ENCODE peak calls at places on chromosomes 3 and 15, in six cellular contexts. P is aorta; B is fibroblast of lung; X is HepG2; M is CD8-positive, alpha-beta T cell; S is astrocyte. R is an unnamed sample.
A peak's percentile ranks its signal among the peaks of the same experiment; 100 is the strongest.

GRCh38 chr3:131107637-131108433 is 81.2 kb downstream of the NEK11 start:
- DNase-seq in M (no peak), S (peak; percentile 52), P (no peak), B (peak; percentile 63), X (peak; percentile 60), R (no peak)

GRCh38 chr3:133535971-133536634 is 37.4 kb upstream of the CDV3 start:
- DNase-seq in P (no peak), S (peak; percentile 89), M (no peak), X (peak; percentile 70), B (peak; percentile 92), R (no peak)

GRCh38 chr3:178856804-178857203 is 214.8 kb downstream of the ZMAT3 start:
- DNase-seq in S (no peak), M (no peak), P (no peak), X (no peak), B (no peak), R (no peak)

GRCh38 chr3:190581041-190581501 is 67.2 kb downstream of the IL1RAP start:
- DNase-seq in S (peak; percentile 62), X (no peak), B (peak; percentile 72), P (no peak), M (no peak), R (no peak)

GRCh38 chr3:34382859-34383258 is 584.4 kb downstream of the PDCD6IP start:
- DNase-seq in M (no peak), B (no peak), P (no peak), S (no peak), X (no peak), R (no peak)

GRCh38 chr3:24235121-24235520 is 259.5 kb downstream of the THRB start:
- DNase-seq in P (no peak), B (peak; percentile 29), M (no peak), S (peak; percentile 18), X (peak; percentile 23), R (no peak)

GRCh38 chr3:114043205-114043604 is 13.1 kb downstream of the CCDC191 start:
- DNase-seq in S (no peak), M (no peak), P (no peak), B (no peak), X (no peak), R (no peak)

GRCh38 chr3:3189961-3190360 is 10.5 kb upstream of the CRBN start:
- DNase-seq in P (no peak), B (no peak), X (no peak), S (no peak), M (no peak), R (no peak)

GRCh38 chr3:10522646-10523303 is 17.4 kb upstream of the ATP2B2 start:
- DNase-seq in S (no peak), M (no peak), B (no peak), P (peak; percentile 12), X (no peak), R (no peak)

GRCh38 chr3:102536479-102536878 is 101.7 kb downstream of the ZPLD1 start:
- DNase-seq in P (no peak), M (no peak), X (peak; percentile 16), B (peak; percentile 22), S (peak; percentile 15), R (no peak)

GRCh38 chr3:39903253-39903652 is 93.8 kb downstream of the MYRIP start:
- DNase-seq in S (no peak), P (no peak), X (no peak), M (no peak), B (no peak), R (no peak)

GRCh38 chr15:31263751-31264533 is 62.7 kb upstream of the KLF13 start:
- DNase-seq in S (no peak), M (peak; percentile 67), X (no peak), P (peak; percentile 83), B (no peak), R (peak; percentile 77)

GRCh38 chr15:88814393-88814792 is 11.2 kb downstream of the ACAN start:
- DNase-seq in P (no peak), X (no peak), S (no peak), B (no peak), M (no peak), R (no peak)

GRCh38 chr3:196998966-196999760 is 30.5 kb downstream of the MELTF start:
- DNase-seq in M (no peak), P (peak; percentile 56), B (no peak), X (no peak), S (no peak), R (no peak)

GRCh38 chr3:52920872-52921271 is 23.5 kb upstream of the STIMATE start:
- DNase-seq in M (no peak), X (no peak), B (no peak), P (no peak), S (no peak), R (no peak)

GRCh38 chr3:24722106-24722505 is 227.5 kb upstream of the THRB start:
- DNase-seq in B (no peak), P (no peak), X (no peak), M (no peak), S (no peak), R (no peak)

GRCh38 chr15:100022426-100022825 is 289.2 kb upstream of the LYSMD4 start:
- DNase-seq in B (no peak), M (no peak), X (no peak), S (no peak), P (no peak), R (no peak)

GRCh38 chr15:75420698-75421097 is 30.8 kb downstream of the SIN3A start:
- DNase-seq in S (peak; percentile 20), M (no peak), B (peak; percentile 33), P (no peak), X (no peak), R (no peak)

GRCh38 chr15:67927501-67928156 is 87.8 kb upstream of the RNU6-1 start:
- DNase-seq in B (peak; percentile 98), M (no peak), P (peak; percentile 86), S (peak; percentile 96), X (no peak), R (no peak)

GRCh38 chr15:61171190-61171589 is 57.9 kb downstream of the RORA start:
- DNase-seq in M (no peak), B (no peak), X (no peak), P (no peak), S (no peak), R (no peak)

GRCh38 chr3:28601291-28601690 is 252.7 kb upstream of the AZI2 start:
- DNase-seq in M (no peak), S (no peak), B (no peak), X (no peak), P (no peak), R (no peak)

GRCh38 chr3:172846706-172847105 is 96.2 kb downstream of the ECT2 start:
- DNase-seq in M (no peak), S (peak; percentile 85), X (no peak), B (peak; percentile 87), P (no peak), R (no peak)

GRCh38 chr3:46934067-46934466 is 42.5 kb downstream of the CCDC12 start:
- DNase-seq in X (no peak), S (no peak), B (no peak), M (no peak), P (peak; percentile 79), R (no peak)

GRCh38 chr3:46932455-46933225 is 43.9 kb downstream of the CCDC12 start:
- DNase-seq in S (no peak), B (no peak), P (peak; percentile 55), M (no peak), X (no peak), R (no peak)

GRCh38 chr3:46934508-46935167 is 41.9 kb downstream of the CCDC12 start:
- DNase-seq in P (peak; percentile 81), X (no peak), M (no peak), B (no peak), S (no peak), R (no peak)

GRCh38 chr3:46931631-46932441 is 44.7 kb downstream of the CCDC12 start:
- DNase-seq in B (no peak), X (peak; percentile 80), M (no peak), S (no peak), P (no peak), R (no peak)

GRCh38 chr3:46933261-46933660 is 43.3 kb downstream of the CCDC12 start:
- DNase-seq in S (no peak), X (no peak), B (no peak), P (peak; percentile 27), M (no peak), R (no peak)
- H3K27ac ChIP-seq in S (no peak overlapping the region), X (no peak overlapping the region), B (no peak overlapping the region), P (peak overlapping the region; percentile 84), M (no peak overlapping the region), R (peak overlapping the region; percentile 47)

GRCh38 chr15:90200534-90201139 is 493 bp upstream of the SEMA4B start:
- DNase-seq in P (no peak), B (no peak), M (no peak), S (no peak), X (no peak), R (no peak)

GRCh38 chr15:90203473-90203872 is 2.3 kb downstream of the SEMA4B start:
- DNase-seq in S (no peak), X (no peak), B (no peak), P (no peak), M (no peak), R (no peak)

GRCh38 chr15:90202929-90203328 is 1.8 kb downstream of the SEMA4B start:
- DNase-seq in B (no peak), X (no peak), P (peak; percentile 20), M (no peak), S (no peak), R (no peak)

GRCh38 chr15:90201150-90201943 is at the start of gene SEMA4B:
- DNase-seq in P (peak; percentile 89), X (peak; percentile 36), M (peak; percentile 65), S (peak; percentile 22), B (peak; percentile 57), R (peak; percentile 76)

DNA sequence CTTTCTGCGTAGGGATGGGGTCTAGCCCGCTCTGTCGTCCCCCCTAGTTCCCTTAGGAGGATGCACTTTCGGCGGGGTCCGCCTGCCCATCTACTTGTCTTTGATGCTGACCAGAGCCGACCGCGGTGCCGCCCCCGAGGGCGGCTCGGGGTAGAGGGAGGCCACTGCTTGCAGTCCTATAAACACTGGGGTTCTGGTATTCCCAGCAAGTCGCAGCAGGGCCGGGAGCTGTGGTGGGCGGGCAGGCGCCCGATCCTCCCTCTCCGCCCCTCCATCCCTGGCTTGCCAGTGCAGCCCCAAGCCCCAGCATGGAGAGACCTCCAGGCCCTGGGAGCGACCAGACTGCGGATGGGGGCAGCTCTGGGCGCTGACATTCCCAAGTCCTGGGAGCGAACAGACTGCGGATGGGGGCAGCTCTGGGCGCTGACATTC is 830 bp downstream of the SEMA4B start:
- DNase-seq in M (no peak), X (no peak), B (no peak), P (no peak), S (no peak), R (no peak)
- H3K27ac ChIP-seq in M (peak overlapping the region; percentile 60), X (no peak overlapping the region), B (no peak overlapping the region), P (no peak overlapping the region), S (no peak overlapping the region), R (peak overlapping the region; percentile 98)

DNA sequence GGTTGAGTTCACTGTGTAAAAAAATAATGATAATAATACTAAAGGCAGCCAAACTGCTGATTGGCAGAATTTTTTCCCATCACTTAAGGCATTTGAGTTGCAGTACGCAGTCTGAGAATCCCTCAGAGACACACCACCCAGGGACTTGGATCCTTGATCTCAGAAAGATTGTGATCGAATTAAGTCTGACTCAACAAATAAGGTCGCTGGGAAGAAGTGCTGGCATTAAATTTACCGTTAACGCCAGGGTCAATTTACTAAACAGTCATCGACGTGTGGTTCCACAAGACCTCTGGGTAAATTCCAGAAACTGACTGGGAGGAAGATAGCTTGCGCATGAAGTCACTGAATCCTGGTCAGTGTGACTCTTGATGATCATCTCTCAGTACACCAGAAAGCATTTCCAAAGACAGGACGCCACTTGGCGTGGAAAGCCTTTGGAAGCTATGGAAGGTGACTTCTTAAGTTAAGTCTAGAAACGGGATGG is 48.3 kb upstream of the CGNL1 start:
- DNase-seq in B (peak; percentile 99), X (no peak), S (peak; percentile 99), M (no peak), P (no peak), R (no peak)
- H3K27ac ChIP-seq in B (peak overlapping the region; percentile 52), X (no peak overlapping the region), S (peak overlapping the region; percentile 85), M (no peak overlapping the region), P (no peak overlapping the region), R (no peak overlapping the region)

GRCh38 chr15:41918506-41919126 is 24.8 kb upstream of the SPTBN5 start:
- DNase-seq in S (no peak), M (no peak), P (no peak), B (no peak), X (no peak), R (peak; percentile 57)
- H3K27ac ChIP-seq in S (no peak overlapping the region), M (no peak overlapping the region), P (peak overlapping the region; percentile 11), B (no peak overlapping the region), X (no peak overlapping the region), R (peak overlapping the region; percentile 38)

R was measured in RWPE2.